ENCODE peak calls at places on chromosomes 6 and 20, in four cellular contexts. N is astrocyte of the cerebellum, L is BJ, K is fibroblast of mammary gland. S is an unnamed sample.

GRCh38 chr20:47985092-47985850 is 200.0 kb upstream of the SULF2 start:
- DNase-seq in N (no peak), L (peak; percentile 51), K (no peak), S (no peak)

GRCh38 chr20:63301671-63302070 is 8.7 kb downstream of the COL20A1 start:
- DNase-seq in L (no peak), N (no peak), K (no peak), S (no peak)

GRCh38 chr20:63850689-63851547 is 10.4 kb upstream of the ABHD16B start:
- DNase-seq in N (no peak), K (no peak), L (no peak), S (no peak)

GRCh38 chr20:59082077-59082740 is 39.6 kb upstream of the PRELID3B start:
- DNase-seq in K (peak; percentile 17), L (no peak), N (no peak), S (no peak)

GRCh38 chr6:105135056-105135455 is 44.8 kb downstream of the POPDC3 start:
- DNase-seq in N (no peak), K (peak; percentile 43), L (no peak), S (no peak)

GRCh38 chr20:40673442-40673841 is 15.6 kb downstream of the MAFB start:
- DNase-seq in N (no peak), L (no peak), K (no peak), S (no peak)

GRCh38 chr20:20224806-20225205 is 143.1 kb upstream of the INSM1 start:
- DNase-seq in N (no peak), L (no peak), K (peak; percentile 6), S (no peak)

GRCh38 chr20:19880256-19881079 is 122.4 kb downstream of the RIN2 start:
- DNase-seq in N (no peak), K (peak; percentile 39), L (no peak), S (no peak)

GRCh38 chr6:75349262-75349984 is 64.8 kb upstream of the TMEM30A start:
- DNase-seq in L (no peak), K (peak; percentile 21), N (peak; percentile 12), S (no peak)

GRCh38 chr6:4950849-4951533 is 52.8 kb downstream of the RPP40 start:
- DNase-seq in L (no peak), N (no peak), K (no peak), S (no peak)
- TF ChIP-seq CTCF in L (no peak), N (no peak), K (no peak), S (no peak)

GRCh38 chr6:13573669-13574110 is 711 bp upstream of the SIRT5 start:
- DNase-seq in L (no peak), N (no peak), K (peak; percentile 65), S (no peak)
- H3K4me3 ChIP-seq in L (peak overlapping the region; percentile 90), N (peak overlapping the region; percentile 85), K (peak overlapping the region; percentile 82), S (peak overlapping the region; percentile 90)

GRCh38 chr6:34535646-34536045 is 20.5 kb downstream of the SPDEF start:
- DNase-seq in N (no peak), K (no peak), L (no peak), S (no peak)

GRCh38 chr6:34534146-34534545 is 22.0 kb downstream of the SPDEF start:
- DNase-seq in L (no peak), K (no peak), N (no peak), S (no peak)

GRCh38 chr6:34534656-34535055 is 21.5 kb downstream of the SPDEF start:
- DNase-seq in N (no peak), K (no peak), L (no peak), S (no peak)

GRCh38 chr6:34536251-34536958 is 19.7 kb downstream of the SPDEF start:
- DNase-seq in N (no peak), K (no peak), L (no peak), S (no peak)

GRCh38 chr6:34535199-34535598 is 20.9 kb downstream of the SPDEF start:
- DNase-seq in K (no peak), N (no peak), L (no peak), S (no peak)
- TF ChIP-seq CTCF in K (no peak), N (no peak), L (no peak), S (no peak)

GRCh38 chr6:80009531-80009930 is 5.1 kb downstream of the TTK start:
- DNase-seq in K (no peak), N (no peak), L (no peak), S (no peak)

GRCh38 chr6:80006541-80006940 is 2.1 kb downstream of the TTK start:
- DNase-seq in L (no peak), K (no peak), N (no peak), S (no peak)

GRCh38 chr6:80004199-80005072 is at the start of gene TTK:
- DNase-seq in L (peak; percentile 69), N (peak; percentile 82), K (peak; percentile 92), S (peak; percentile 98)

GRCh38 chr6:80005406-80005805 is 957 bp downstream of the TTK start:
- DNase-seq in L (no peak), N (no peak), K (no peak), S (no peak)

GRCh38 chr6:80010296-80010695 is 5.8 kb downstream of the TTK start:
- DNase-seq in K (no peak), N (no peak), L (no peak), S (no peak)
- H3K4me3 ChIP-seq in K (no peak overlapping the region), N (no peak overlapping the region), L (no peak overlapping the region), S (no peak overlapping the region)